ENCODE peak calls at places on chromosomes 6 and 20, in eight cellular contexts. Q is GM23248; U is A549; F is HCT116; H is neuronal stem cell; P is CD4-positive, CD25-positive, alpha-beta regulatory T cell; X is uterus; V is H9. T is an unnamed sample.

GRCh38 chr6:179340-179950 is 112.8 kb upstream of the DUSP22 start:
- DNase-seq in Q (no peak), U (no peak), F (no peak), H (no peak), P (no peak), X (no peak), V (no peak), T (no peak)

GRCh38 chr6:170187669-170188566 is 103.0 kb downstream of the DLL1 start:
- DNase-seq in Q (no peak), U (no peak), F (no peak), H (no peak), P (no peak), X (no peak), V (no peak), T (no peak)

GRCh38 chr20:59255256-59255655 is 45.2 kb upstream of the EDN3 start:
- DNase-seq in Q (no peak), U (no peak), F (no peak), H (no peak), P (no peak), X (no peak), V (no peak), T (no peak)

GRCh38 chr6:40997256-40997957 is 41.6 kb downstream of the UNC5CL start:
- DNase-seq in Q (peak; percentile 64), U (peak; percentile 68), F (peak; percentile 82), H (peak; percentile 82), P (no peak), X (no peak), V (peak; percentile 88), T (peak; percentile 16)

GRCh38 chr6:63352587-63353281 is 33.0 kb upstream of the LGSN start:
- DNase-seq in Q (peak; percentile 57), U (no peak), F (peak; percentile 36), H (peak; percentile 18), P (no peak), X (peak; percentile 26), V (peak; percentile 40), T (peak; percentile 22)

GRCh38 chr6:27667016-27667415 is 194.1 kb upstream of the ZNF184 start:
- DNase-seq in Q (no peak), U (no peak), F (no peak), H (no peak), P (no peak), X (no peak), V (no peak), T (no peak)

GRCh38 chr6:36364669-36365479 is 22.6 kb downstream of the ETV7 start:
- DNase-seq in Q (no peak), U (no peak), F (no peak), H (no peak), P (no peak), X (no peak), V (no peak), T (no peak)

GRCh38 chr20:16801919-16802651 is 53.9 kb downstream of the OTOR start:
- DNase-seq in Q (peak; percentile 60), U (peak; percentile 41), F (peak; percentile 56), H (peak; percentile 66), P (peak; percentile 28), X (peak; percentile 20), V (peak; percentile 70), T (peak; percentile 49)

GRCh38 chr6:4133941-4134838 is 1.2 kb downstream of the ECI2 start:
- DNase-seq in Q (peak; percentile 59), U (peak; percentile 12), F (no peak), H (no peak), P (peak; percentile 13), X (peak; percentile 29), V (no peak), T (peak; percentile 31)

GRCh38 chr20:3248167-3248992 is 9.4 kb upstream of the SLC4A11 start:
- DNase-seq in Q (peak; percentile 68), U (no peak), F (no peak), H (peak; percentile 15), P (no peak), X (no peak), V (peak; percentile 73), T (no peak)

GRCh38 chr6:32457054-32457453 is 17.4 kb downstream of the HLA-DRA start:
- DNase-seq in Q (no peak), U (no peak), F (no peak), H (no peak), P (no peak), X (no peak), V (no peak), T (no peak)

GRCh38 chr6:100267721-100268123 is 197.0 kb downstream of the SIM1 start:
- DNase-seq in Q (peak; percentile 9), U (no peak), F (no peak), H (no peak), P (no peak), X (no peak), V (no peak), T (no peak)

GRCh38 chr6:6315660-6316059 is 4.8 kb downstream of the F13A1 start:
- DNase-seq in Q (peak; percentile 58), U (peak; percentile 6), F (peak; percentile 52), H (peak; percentile 44), P (no peak), X (peak; percentile 32), V (peak; percentile 57), T (peak; percentile 19)

GRCh38 chr20:38961530-38962043 is 557 bp upstream of the DHX35 start:
- DNase-seq in Q (no peak), U (peak; percentile 17), F (no peak), H (no peak), P (no peak), X (no peak), V (no peak), T (peak; percentile 38)

GRCh38 chr6:39330476-39330875 is 8.0 kb upstream of the KCNK16 start:
- DNase-seq in Q (no peak), U (no peak), F (no peak), H (no peak), P (no peak), X (no peak), V (no peak), T (no peak)

GRCh38 chr20:61360940-61361339 is 108.9 kb downstream of the CDH4 start:
- DNase-seq in Q (no peak), U (no peak), F (no peak), H (no peak), P (no peak), X (no peak), V (no peak), T (no peak)

GRCh38 chr6:42929088-42929927 is at the start of gene CNPY3:
- DNase-seq in Q (peak; percentile 98), U (peak; percentile 88), F (peak; percentile 98), H (peak; percentile 97), P (peak; percentile 95), X (peak; percentile 93), V (peak; percentile 98), T (peak; percentile 96)

GRCh38 chr6:158667360-158667981 is 17.6 kb downstream of the SYTL3 start:
- DNase-seq in Q (no peak), U (no peak), F (no peak), H (no peak), P (no peak), X (no peak), V (no peak), T (no peak)

GRCh38 chr6:80226156-80226555 is 119.7 kb downstream of the BCKDHB start:
- DNase-seq in Q (no peak), U (no peak), F (no peak), H (no peak), P (no peak), X (no peak), V (no peak), T (no peak)

GRCh38 chr20:18056174-18057105 is 1.3 kb downstream of the OVOL2 start:
- DNase-seq in Q (peak; percentile 25), U (no peak), F (no peak), H (no peak), P (no peak), X (no peak), V (peak; percentile 52), T (no peak)

GRCh38 chr6:32932132-32932868 is 8.5 kb downstream of the HLA-DMB start:
- DNase-seq in Q (peak; percentile 21), U (no peak), F (no peak), H (no peak), P (no peak), X (no peak), V (no peak), T (no peak)

DNA sequence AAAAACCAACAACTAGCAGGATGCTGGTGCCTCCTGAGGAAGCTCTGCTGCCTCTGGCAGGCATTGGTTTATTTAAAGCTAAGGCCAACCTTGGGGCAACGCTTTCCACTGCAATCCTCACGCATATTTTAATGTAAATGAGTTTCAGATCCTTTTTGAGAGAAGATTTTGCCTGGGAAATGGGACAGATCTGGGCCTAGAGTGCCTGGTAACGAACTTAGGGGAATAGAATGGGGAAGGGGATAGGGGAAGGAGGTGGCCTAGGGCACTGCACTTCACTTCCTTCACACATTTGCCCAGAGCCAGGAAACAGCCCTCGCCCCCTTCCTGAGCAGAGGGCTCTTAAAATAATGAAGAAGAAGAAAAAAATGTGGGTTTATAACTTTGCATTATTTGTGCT is 132.7 kb upstream of the TMEM170B start:
- DNase-seq in Q (no peak), U (no peak), F (no peak), H (no peak), P (no peak), X (no peak), V (no peak), T (no peak)
- H3K27ac ChIP-seq in Q (no peak overlapping the region), U (no peak overlapping the region), F (no peak overlapping the region), H (no peak overlapping the region), P (no peak overlapping the region), X (no peak overlapping the region), V (no peak overlapping the region), T (no peak overlapping the region)

DNA sequence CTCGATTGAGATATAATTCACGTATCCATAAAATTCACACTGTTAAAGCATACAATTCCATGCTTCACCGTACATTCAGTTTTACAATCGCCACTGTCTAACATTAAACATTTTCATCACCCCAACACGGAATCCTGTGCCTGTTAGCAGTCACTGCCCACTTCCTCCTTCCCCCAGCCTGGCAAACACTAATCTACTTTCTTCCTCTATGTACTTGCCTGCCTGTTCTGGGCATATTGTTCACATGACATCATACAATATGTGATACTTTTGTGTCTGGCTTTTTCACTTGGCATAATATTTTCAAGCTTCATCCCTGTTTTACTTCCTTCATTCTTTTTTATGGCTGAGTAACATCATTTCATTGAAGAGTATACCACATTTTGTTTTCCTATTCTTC is 359.9 kb downstream of the HDGFL1 start:
- DNase-seq in Q (peak; percentile 30), U (no peak), F (no peak), H (no peak), P (no peak), X (no peak), V (no peak), T (no peak)
- H3K4me1 ChIP-seq in Q (peaks cover 19% of the 10 kb centered on the region), U (no peaks in the 10 kb centered on the region), F (no peaks in the 10 kb centered on the region), H (no peaks in the 10 kb centered on the region), P (no peaks in the 10 kb centered on the region), X (no peaks in the 10 kb centered on the region), V (no peaks in the 10 kb centered on the region), T (no peaks in the 10 kb centered on the region)

GRCh38 chr6:108796875-108797274 is 51.3 kb upstream of the ARMC2 start:
- DNase-seq in Q (no peak), U (no peak), F (no peak), H (no peak), P (no peak), X (no peak), V (no peak), T (no peak)
- H3K27ac ChIP-seq in Q (no peak overlapping the region), U (no peak overlapping the region), F (no peak overlapping the region), H (no peak overlapping the region), P (no peak overlapping the region), X (no peak overlapping the region), V (no peak overlapping the region), T (no peak overlapping the region)

DNA sequence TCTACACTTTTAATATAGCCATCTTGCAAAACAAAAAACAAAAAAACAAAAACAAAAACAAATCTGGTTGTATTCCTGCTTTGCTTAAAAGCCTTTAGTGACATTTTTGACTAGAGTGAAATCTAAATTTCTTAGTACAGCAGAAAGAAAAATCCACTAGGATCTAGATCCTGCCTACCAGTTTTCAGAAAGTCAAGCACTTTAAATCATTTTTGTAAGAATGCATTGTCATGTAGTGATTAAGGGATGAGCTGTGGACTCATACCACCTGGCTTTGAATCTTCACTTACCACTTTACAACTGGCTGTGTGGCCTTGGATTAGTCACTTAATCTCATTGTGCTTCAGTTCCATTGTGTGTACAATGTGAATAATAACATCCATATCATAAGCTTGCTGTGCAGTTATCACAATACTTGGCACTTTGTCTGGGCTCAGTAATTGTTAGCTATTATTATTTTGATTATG is 4.0 kb downstream of the MKKS start:
- DNase-seq in Q (peak; percentile 68), U (peak; percentile 40), F (no peak), H (no peak), P (no peak), X (no peak), V (no peak), T (peak; percentile 27)
- H3K4me1 ChIP-seq in Q (peaks cover 6% of the 10 kb centered on the region), U (peaks cover 68% of the 10 kb centered on the region), F (peaks cover 3% of the 10 kb centered on the region), H (peaks cover 6% of the 10 kb centered on the region), P (peaks cover 11% of the 10 kb centered on the region), X (no peaks in the 10 kb centered on the region), V (peaks cover 3% of the 10 kb centered on the region), T (peaks cover 12% of the 10 kb centered on the region)

T was measured in SJCRH30.